ENCODE peak calls at places on chromosomes 2 and 18, in six cellular contexts. F is stomach, N is suprapubic skin, W is tibial nerve, Y is K562, S is A549. U is an unnamed sample.

GRCh38 chr2:19244460-19245363 is 113.7 kb downstream of the OSR1 start:
- DNase-seq in F (no peak), N (no peak), W (no peak), Y (no peak), S (no peak), U (no peak)

GRCh38 chr18:25140144-25140961 is 211.6 kb downstream of the ZNF521 start:
- DNase-seq in F (no peak), N (no peak), W (no peak), Y (no peak), S (no peak), U (no peak)

GRCh38 chr2:146579154-146579930 is 1265.5 kb upstream of the ACVR2A start:
- DNase-seq in F (no peak), N (no peak), W (no peak), Y (no peak), S (peak; percentile 42), U (no peak)

GRCh38 chr2:238970553-238971081 is 122.7 kb downstream of the TWIST2 start:
- DNase-seq in F (peak; percentile 67), N (peak; percentile 69), W (no peak), Y (peak; percentile 76), S (peak; percentile 62), U (peak; percentile 69)

GRCh38 chr2:85324639-85325465 is 2.9 kb downstream of the TGOLN2 start:
- DNase-seq in F (no peak), N (peak; percentile 22), W (no peak), Y (no peak), S (no peak), U (no peak)

GRCh38 chr2:240453461-240454030 is 18.1 kb downstream of the GPC1 start:
- DNase-seq in F (no peak), N (peak; percentile 49), W (no peak), Y (no peak), S (no peak), U (peak; percentile 54)

GRCh38 chr18:58942486-58942885 is 77.8 kb downstream of the ZNF532 start:
- DNase-seq in F (peak; percentile 57), N (no peak), W (no peak), Y (no peak), S (peak; percentile 56), U (no peak)

GRCh38 chr2:32355976-32356734 is 668 bp upstream of the BIRC6 start:
- DNase-seq in F (no peak), N (no peak), W (no peak), Y (no peak), S (no peak), U (no peak)

GRCh38 chr2:20650412-20650879 is 452 bp downstream of the HS1BP3 start:
- DNase-seq in F (no peak), N (no peak), W (no peak), Y (peak; percentile 33), S (peak; percentile 34), U (no peak)

GRCh38 chr2:216934151-216934550 is 74.3 kb upstream of the TNP1 start:
- DNase-seq in F (no peak), N (no peak), W (no peak), Y (no peak), S (no peak), U (peak; percentile 67)

GRCh38 chr2:119196301-119197124 is 27.1 kb upstream of the STEAP3 start:
- DNase-seq in F (no peak), N (no peak), W (no peak), Y (no peak), S (no peak), U (no peak)

GRCh38 chr2:46509804-46510203 is 30.4 kb downstream of the TMEM247 start:
- DNase-seq in F (no peak), N (no peak), W (no peak), Y (no peak), S (no peak), U (no peak)

GRCh38 chr2:39640107-39640506 is 25.6 kb upstream of the TMEM178A start:
- DNase-seq in F (no peak), N (no peak), W (no peak), Y (no peak), S (no peak), U (no peak)

GRCh38 chr2:10036095-10036879 is 7.1 kb upstream of the KLF11 start:
- DNase-seq in F (peak; percentile 91), N (no peak), W (no peak), Y (no peak), S (peak; percentile 84), U (no peak)

GRCh38 chr2:98769784-98770183 is 38.9 kb upstream of the MGAT4A start:
- DNase-seq in F (peak; percentile 67), N (no peak), W (no peak), Y (no peak), S (no peak), U (no peak)

GRCh38 chr2:124316133-124316532 is 291.0 kb downstream of the CNTNAP5 start:
- DNase-seq in F (no peak), N (no peak), W (no peak), Y (no peak), S (no peak), U (no peak)

GRCh38 chr18:62301322-62301721 is 23.8 kb upstream of the TNFRSF11A start:
- DNase-seq in F (no peak), N (no peak), W (no peak), Y (no peak), S (no peak), U (no peak)

GRCh38 chr2:11667866-11668637 is 1.9 kb downstream of the NTSR2 start:
- DNase-seq in F (no peak), N (no peak), W (no peak), Y (no peak), S (no peak), U (no peak)

GRCh38 chr2:156492979-156493378 is 56.8 kb downstream of the GPD2 start:
- DNase-seq in F (no peak), N (no peak), W (no peak), Y (no peak), S (no peak), U (no peak)

DNA sequence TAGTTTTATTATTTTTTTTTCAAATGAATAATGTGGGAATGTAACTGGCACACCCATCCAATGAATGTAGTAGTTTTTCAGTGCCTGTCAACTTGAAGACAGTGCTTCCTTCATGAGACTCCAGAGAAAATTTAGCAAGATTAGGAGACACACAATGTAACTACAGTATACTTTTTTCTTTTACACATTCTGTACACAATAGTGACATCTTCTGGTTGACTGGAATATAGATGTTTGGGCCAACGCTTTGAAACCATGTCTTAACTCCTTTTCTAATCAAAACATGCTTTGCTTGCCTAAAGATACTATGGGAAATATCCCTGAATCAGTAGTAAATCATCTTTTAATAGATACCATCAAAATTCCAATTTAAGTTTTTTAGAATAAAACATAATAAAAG is 229.5 kb upstream of the ZC3H15 start:
- DNase-seq in F (no peak), N (no peak), W (no peak), Y (no peak), S (peak; percentile 50), U (no peak)
- TF ChIP-seq CTCF in F (peak; percentile 14), N (peak; percentile 25), W (peak; percentile 21), Y (no peak), S (peak; percentile 70), U (no peak)

DNA sequence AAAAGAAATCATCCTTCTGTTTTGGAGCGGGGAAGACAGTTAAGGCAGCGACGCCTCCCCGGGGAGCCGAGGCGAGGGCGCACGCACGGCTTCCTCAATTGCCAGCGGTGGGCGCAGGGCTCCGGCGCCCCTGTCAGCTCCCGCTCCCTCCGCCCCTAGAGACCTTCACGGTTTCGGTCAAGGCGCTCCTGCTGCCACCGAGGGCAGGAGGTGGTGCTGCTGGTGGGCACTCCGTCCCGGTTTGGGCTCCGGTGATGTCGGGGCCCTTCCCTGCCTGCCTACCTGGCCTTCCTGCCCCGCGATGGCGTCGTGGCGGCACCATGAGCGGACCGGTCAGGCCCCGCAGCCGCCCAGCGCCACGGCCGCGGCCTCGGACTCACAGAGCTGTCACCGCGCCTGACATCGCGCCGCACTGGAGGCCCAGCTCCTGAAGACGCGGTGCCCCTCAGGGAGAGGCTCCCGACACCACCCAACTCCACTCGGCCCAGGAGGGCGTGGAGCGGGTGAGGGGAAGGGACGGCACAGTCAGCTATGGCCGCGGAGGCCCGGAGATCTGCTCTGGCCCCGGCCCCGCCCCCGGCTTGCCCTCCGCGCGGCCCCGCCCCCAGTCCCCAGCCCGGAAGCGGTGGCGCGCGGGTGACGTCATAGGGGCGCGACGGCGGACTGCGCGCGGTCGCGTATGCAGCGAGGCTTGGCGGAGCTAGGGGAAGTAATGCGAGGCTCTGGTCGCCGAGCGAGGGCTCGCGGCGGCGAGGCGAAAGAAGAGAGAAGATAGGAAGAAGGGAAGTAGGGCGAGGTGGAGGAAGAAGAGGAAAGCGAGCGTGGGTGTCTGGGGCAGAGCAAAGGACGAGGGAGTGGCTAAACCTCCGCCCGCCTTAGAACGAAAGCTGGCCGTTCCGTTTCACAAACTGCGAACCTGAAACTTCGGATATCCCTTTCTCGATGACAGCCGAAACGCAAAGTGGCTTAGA is at the start of gene SLC35F5:
- DNase-seq in F (peak; percentile 95), N (peak; percentile 92), W (peak; percentile 90), Y (peak; percentile 94), S (peak; percentile 91), U (peak; percentile 95)
- TF ChIP-seq EP300 in F (no peak), N (no peak), W (no peak), Y (no peak), S (peak; percentile 11), U (no peak)

GRCh38 chr2:129229830-129230441 is 749.5 kb upstream of the RAB6C start:
- DNase-seq in F (no peak), N (no peak), W (no peak), Y (no peak), S (no peak), U (no peak)

GRCh38 chr2:129233751-129234406 is 745.6 kb upstream of the RAB6C start:
- DNase-seq in F (no peak), N (no peak), W (no peak), Y (no peak), S (peak; percentile 10), U (no peak)

GRCh38 chr2:129231924-129232323 is 747.5 kb upstream of the RAB6C start:
- DNase-seq in F (no peak), N (no peak), W (no peak), Y (no peak), S (no peak), U (no peak)

GRCh38 chr2:129236601-129237000 is 742.9 kb upstream of the RAB6C start:
- DNase-seq in F (no peak), N (no peak), W (no peak), Y (no peak), S (no peak), U (no peak)

GRCh38 chr2:129233166-129233565 is 746.3 kb upstream of the RAB6C start:
- DNase-seq in F (no peak), N (no peak), W (no peak), Y (no peak), S (no peak), U (no peak)
- TF ChIP-seq CTCF in F (no peak), N (no peak), W (no peak), Y (no peak), S (no peak), U (no peak)

GRCh38 chr2:206801417-206801772 is 36.0 kb downstream of the FASTKD2 start:
- DNase-seq in F (no peak), N (no peak), W (no peak), Y (no peak), S (no peak), U (no peak)

GRCh38 chr2:206799083-206799482 is 33.7 kb downstream of the FASTKD2 start:
- DNase-seq in F (no peak), N (no peak), W (no peak), Y (no peak), S (no peak), U (no peak)

GRCh38 chr2:206798009-206798408 is 32.6 kb downstream of the FASTKD2 start:
- DNase-seq in F (no peak), N (no peak), W (no peak), Y (no peak), S (no peak), U (no peak)

GRCh38 chr2:206802654-206803514 is 37.5 kb downstream of the FASTKD2 start:
- DNase-seq in F (no peak), N (no peak), W (no peak), Y (no peak), S (no peak), U (no peak)

GRCh38 chr2:206800501-206801416 is 35.4 kb downstream of the FASTKD2 start:
- DNase-seq in F (peak; percentile 53), N (no peak), W (peak; percentile 40), Y (peak; percentile 28), S (peak; percentile 72), U (peak; percentile 58)
- TF ChIP-seq EP300 in F (no peak), N (no peak), W (no peak), Y (no peak), S (no peak), U (no peak)

U was measured in ovary.